ENCODE peak calls at places on chromosomes 12 and 14, in nine cellular contexts. B is nephron progenitor cell; S is NB4; J is effector CD4-positive, alpha-beta T cell; X is caudate nucleus; D is activated T-cell treated with anti-CD3 and anti-CD28 coated beads, Interleukin-2, amount 50 U/mL, for 48 hours; P is kidney epithelial cell; K is GM03348; Y is GF-D8. H is an unnamed sample.
A peak's percentile ranks its signal among the peaks of the same experiment; 100 is the strongest.

GRCh38 chr14:66998013-66998412 is 191.2 kb upstream of the GARIN2 start:
- DNase-seq in B (no peak), S (no peak), J (no peak), X (no peak), D (peak; percentile 24), P (no peak), K (no peak), Y (no peak), H (no peak)

GRCh38 chr12:79119796-79120195 is 255.2 kb downstream of the SYT1 start:
- DNase-seq in B (no peak), S (no peak), J (no peak), X (no peak), D (no peak), P (no peak), K (no peak), Y (no peak), H (peak; percentile 6)

GRCh38 chr12:58463050-58463449 is 457.3 kb downstream of the LRIG3 start:
- DNase-seq in B (no peak), S (no peak), J (no peak), X (no peak), D (no peak), P (no peak), K (no peak), Y (no peak), H (no peak)

GRCh38 chr12:22101749-22102243 is 55.8 kb downstream of the CMAS start:
- DNase-seq in B (no peak), S (peak; percentile 51), J (no peak), X (peak; percentile 16), D (no peak), P (peak; percentile 69), K (peak; percentile 76), Y (no peak), H (peak; percentile 11)

GRCh38 chr14:100103261-100104005 is 38.2 kb downstream of the EVL start:
- DNase-seq in B (no peak), S (no peak), J (no peak), X (no peak), D (peak; percentile 56), P (no peak), K (no peak), Y (no peak), H (no peak)

GRCh38 chr12:57549909-57550627 is at the start of gene KIF5A:
- DNase-seq in B (peak; percentile 79), S (no peak), J (peak; percentile 34), X (peak; percentile 25), D (peak; percentile 79), P (no peak), K (peak; percentile 85), Y (no peak), H (no peak)

GRCh38 chr14:68590233-68590535 is 202.7 kb downstream of the ZFP36L1 start:
- DNase-seq in B (no peak), S (no peak), J (no peak), X (no peak), D (no peak), P (no peak), K (no peak), Y (no peak), H (no peak)

GRCh38 chr14:65637780-65638179 is 225.2 kb downstream of the FUT8 start:
- DNase-seq in B (no peak), S (peak; percentile 14), J (no peak), X (no peak), D (peak; percentile 67), P (peak; percentile 62), K (no peak), Y (no peak), H (peak; percentile 1)

GRCh38 chr14:89669209-89669608 is 252.2 kb upstream of the FOXN3 start:
- DNase-seq in B (no peak), S (peak; percentile 48), J (no peak), X (peak; percentile 17), D (peak; percentile 46), P (no peak), K (no peak), Y (peak; percentile 47), H (no peak)

GRCh38 chr12:32266756-32267155 is 132.6 kb upstream of the FGD4 start:
- DNase-seq in B (no peak), S (no peak), J (no peak), X (no peak), D (no peak), P (no peak), K (no peak), Y (no peak), H (no peak)

GRCh38 chr14:79419571-79420327 is 791.6 kb downstream of the DIO2 start:
- DNase-seq in B (no peak), S (no peak), J (no peak), X (no peak), D (no peak), P (no peak), K (no peak), Y (no peak), H (no peak)

GRCh38 chr14:105492966-105493871 is 2.2 kb downstream of the TEDC1 start:
- DNase-seq in B (peak; percentile 8), S (no peak), J (no peak), X (no peak), D (no peak), P (no peak), K (no peak), Y (no peak), H (no peak)

GRCh38 chr12:24903305-24904088 is 45.4 kb downstream of the BCAT1 start:
- DNase-seq in B (no peak), S (no peak), J (no peak), X (no peak), D (no peak), P (no peak), K (no peak), Y (no peak), H (no peak)

GRCh38 chr14:70186826-70187483 is 1.8 kb downstream of the SLC8A3 start:
- DNase-seq in B (peak; percentile 75), S (peak; percentile 12), J (no peak), X (peak; percentile 2), D (peak; percentile 31), P (no peak), K (peak; percentile 19), Y (no peak), H (no peak)

GRCh38 chr12:81284137-81284536 is 206.3 kb downstream of the ACSS3 start:
- DNase-seq in B (no peak), S (peak; percentile 3), J (no peak), X (no peak), D (no peak), P (no peak), K (no peak), Y (no peak), H (no peak)

GRCh38 chr14:96502621-96503251 is 554 bp downstream of the PAPOLA start:
- DNase-seq in B (peak; percentile 57), S (peak; percentile 85), J (peak; percentile 8), X (peak; percentile 44), D (no peak), P (no peak), K (peak; percentile 73), Y (no peak), H (peak; percentile 58)

GRCh38 chr12:81759215-81759991 is at the start of gene PPFIA2:
- DNase-seq in B (peak; percentile 41), S (no peak), J (no peak), X (peak; percentile 66), D (peak; percentile 35), P (no peak), K (peak; percentile 24), Y (no peak), H (peak; percentile 11)

GRCh38 chr14:25056688-25057078 is 6.7 kb upstream of the STXBP6 start:
- DNase-seq in B (no peak), S (no peak), J (no peak), X (no peak), D (no peak), P (no peak), K (no peak), Y (no peak), H (no peak)

GRCh38 chr12:113398346-113399290 is 5.1 kb downstream of the SDS start:
- DNase-seq in B (no peak), S (no peak), J (no peak), X (no peak), D (no peak), P (no peak), K (no peak), Y (no peak), H (no peak)

GRCh38 chr12:28998662-28999120 is 150.4 kb upstream of the FAR2 start:
- DNase-seq in B (no peak), S (peak; percentile 56), J (no peak), X (no peak), D (peak; percentile 28), P (no peak), K (peak; percentile 61), Y (no peak), H (peak; percentile 31)

GRCh38 chr14:75439989-75440388 is 12.2 kb downstream of the JDP2 start:
- DNase-seq in B (no peak), S (no peak), J (no peak), X (no peak), D (no peak), P (no peak), K (no peak), Y (no peak), H (no peak)

GRCh38 chr14:51269634-51270033 is 29.6 kb downstream of the TMX1 start:
- DNase-seq in B (no peak), S (no peak), J (no peak), X (no peak), D (no peak), P (no peak), K (no peak), Y (no peak), H (no peak)

GRCh38 chr12:4286228-4286627 is 12.7 kb downstream of the CCND2 start:
- DNase-seq in B (no peak), S (peak; percentile 55), J (no peak), X (no peak), D (peak; percentile 27), P (no peak), K (no peak), Y (no peak), H (no peak)

GRCh38 chr12:51004504-51004903 is 21.7 kb downstream of the SLC11A2 start:
- DNase-seq in B (no peak), S (no peak), J (no peak), X (no peak), D (no peak), P (no peak), K (no peak), Y (no peak), H (no peak)

GRCh38 chr12:15322164-15323054 is at the start of gene PTPRO:
- DNase-seq in B (peak; percentile 69), S (no peak), J (no peak), X (peak; percentile 49), D (no peak), P (no peak), K (peak; percentile 27), Y (no peak), H (peak; percentile 50)

GRCh38 chr12:32705783-32706182 is 26.7 kb downstream of the DNM1L start:
- DNase-seq in B (no peak), S (no peak), J (no peak), X (no peak), D (no peak), P (no peak), K (no peak), Y (no peak), H (no peak)

GRCh38 chr12:71312767-71313375 is 126.7 kb upstream of the LGR5 start:
- DNase-seq in B (no peak), S (no peak), J (no peak), X (no peak), D (no peak), P (peak; percentile 45), K (no peak), Y (no peak), H (no peak)

GRCh38 chr12:130953783-130954543 is at the start of gene ADGRD1:
- DNase-seq in B (peak; percentile 59), S (peak; percentile 90), J (no peak), X (no peak), D (no peak), P (no peak), K (peak; percentile 88), Y (peak; percentile 19), H (no peak)

GRCh38 chr12:10369557-10370150 is 20.2 kb downstream of the KLRK1 start:
- DNase-seq in B (no peak), S (no peak), J (no peak), X (no peak), D (no peak), P (no peak), K (no peak), Y (no peak), H (no peak)

GRCh38 chr12:19894803-19895202 is 455.5 kb downstream of the AEBP2 start:
- DNase-seq in B (no peak), S (no peak), J (no peak), X (no peak), D (no peak), P (no peak), K (no peak), Y (no peak), H (no peak)

GRCh38 chr12:40156031-40156764 is 50.3 kb upstream of the SLC2A13 start:
- DNase-seq in B (no peak), S (no peak), J (no peak), X (no peak), D (no peak), P (no peak), K (no peak), Y (no peak), H (no peak)